ENCODE peak calls at places on chromosomes 2 and 18, in nine cellular contexts. R is NT2/D1; X is posterior cingulate gyrus; G is activated naive CD4-positive, alpha-beta T cell; T is A549; V is PC-9; J is M059J; A is HS-5; E is naive thymus-derived CD8-positive, alpha-beta T cell. P is an unnamed sample.

GRCh38 chr18:8513249-8513648 is 96.0 kb upstream of the RAB12 start:
- DNase-seq in X (no peak), J (no peak), V (no peak), R (no peak), A (no peak), G (no peak), T (no peak), E (no peak), P (no peak)

GRCh38 chr2:179860255-179861026 is 971 bp downstream of the ZNF385B start:
- DNase-seq in V (peak), G (no peak), J (no peak), R (no peak), A (no peak), E (no peak), X (peak), T (no peak), P (no peak)

GRCh38 chr18:55401638-55402191 is 186.3 kb downstream of the TCF4 start:
- DNase-seq in X (no peak), T (peak), G (no peak), A (no peak), R (peak), E (no peak), J (peak), V (no peak), P (no peak)

GRCh38 chr18:63439334-63439733 is 17.1 kb upstream of the VPS4B start:
- DNase-seq in J (peak), V (peak), G (peak), A (no peak), R (peak), X (peak), T (peak), E (peak), P (peak)

GRCh38 chr18:76679877-76680276 is 142.5 kb upstream of the ZNF236 start:
- DNase-seq in V (no peak), J (no peak), E (no peak), X (no peak), A (no peak), G (no peak), T (no peak), R (peak), P (no peak)

GRCh38 chr2:114857196-114857595 is 414.8 kb downstream of the DPP10 start:
- DNase-seq in V (no peak), A (no peak), X (no peak), E (no peak), G (no peak), J (no peak), T (no peak), R (no peak), P (no peak)

GRCh38 chr2:162974771-162975170 is 136.2 kb upstream of the KCNH7 start:
- DNase-seq in R (no peak), E (no peak), T (no peak), V (no peak), J (no peak), G (no peak), A (no peak), X (no peak), P (no peak)

GRCh38 chr2:2922156-2922555 is 455.5 kb downstream of the EIPR1 start:
- DNase-seq in X (no peak), J (no peak), V (no peak), A (no peak), G (no peak), T (no peak), E (no peak), R (no peak), P (no peak)

GRCh38 chr2:55985406-55985805 is 61.8 kb upstream of the EFEMP1 start:
- DNase-seq in T (no peak), J (no peak), E (no peak), V (no peak), R (no peak), A (no peak), G (no peak), X (no peak), P (no peak)

GRCh38 chr2:138094031-138094430 is 129.8 kb downstream of the HNMT start:
- DNase-seq in A (no peak), J (no peak), R (no peak), E (no peak), G (no peak), T (no peak), X (no peak), V (no peak), P (no peak)

GRCh38 chr18:45657357-45658335 is 42.4 kb downstream of the SLC14A2 start:
- DNase-seq in R (no peak), V (no peak), X (no peak), E (peak), G (no peak), J (peak), A (no peak), T (no peak), P (no peak)

GRCh38 chr2:86807121-86807461 is 16.4 kb upstream of the CD8A start:
- DNase-seq in E (no peak), J (no peak), X (no peak), A (no peak), R (no peak), T (no peak), V (no peak), G (no peak), P (no peak)

GRCh38 chr2:8627019-8627691 is 54.7 kb upstream of the ID2 start:
- DNase-seq in T (peak), V (no peak), J (no peak), G (no peak), E (no peak), X (no peak), R (no peak), A (no peak), P (no peak)

GRCh38 chr18:68638613-68639012 is 76.3 kb downstream of the TMX3 start:
- DNase-seq in T (no peak), G (no peak), A (no peak), R (no peak), E (no peak), J (no peak), X (no peak), V (no peak), P (no peak)

GRCh38 chr18:78192044-78192443 is 787.6 kb upstream of the SALL3 start:
- DNase-seq in G (no peak), A (no peak), T (no peak), X (peak), J (no peak), E (no peak), V (no peak), R (peak), P (no peak)

GRCh38 chr18:59155140-59155539 is 15.5 kb downstream of the SEC11C start:
- DNase-seq in R (no peak), G (no peak), E (no peak), X (no peak), J (peak), V (no peak), T (peak), A (peak), P (no peak)

GRCh38 chr2:47300609-47301276 is 102.2 kb upstream of the MSH2 start:
- DNase-seq in J (no peak), A (no peak), X (no peak), E (no peak), G (no peak), T (no peak), R (no peak), V (no peak), P (no peak)

GRCh38 chr2:227477291-227477690 is 5.3 kb downstream of the AGFG1 start:
- DNase-seq in J (no peak), E (no peak), R (no peak), G (no peak), X (no peak), A (no peak), T (no peak), V (no peak), P (no peak)

GRCh38 chr2:71669058-71669456 is 215.7 kb downstream of the DYSF start:
- DNase-seq in V (no peak), X (no peak), R (no peak), T (no peak), G (no peak), A (no peak), J (no peak), E (no peak), P (no peak)

GRCh38 chr2:64644240-64645013 is 9.3 kb downstream of the SERTAD2 start:
- DNase-seq in X (peak), G (no peak), R (peak), E (peak), J (no peak), T (peak), A (peak), V (peak), P (no peak)

GRCh38 chr2:71882949-71883472 is 264.7 kb downstream of the CYP26B1 start:
- DNase-seq in E (peak), G (no peak), X (peak), V (peak), A (peak), R (no peak), T (peak), J (peak), P (peak)

GRCh38 chr2:234840336-234840735 is 111.5 kb upstream of the SH3BP4 start:
- DNase-seq in X (no peak), J (peak), V (peak), G (no peak), E (no peak), A (peak), T (peak), R (peak), P (no peak)

GRCh38 chr2:102724553-102724952 is 37.3 kb upstream of the TMEM182 start:
- DNase-seq in R (no peak), T (no peak), V (no peak), E (no peak), X (no peak), J (no peak), G (no peak), A (no peak), P (no peak)

GRCh38 chr2:12556762-12557161 is 160.0 kb upstream of the TRIB2 start:
- DNase-seq in R (no peak), V (peak), J (peak), G (no peak), X (no peak), T (peak), E (no peak), A (no peak), P (no peak)

GRCh38 chr2:199457147-199458016 is at the start of gene SATB2:
- DNase-seq in G (no peak), T (peak), V (peak), X (no peak), R (no peak), A (no peak), E (no peak), J (peak), P (no peak)

GRCh38 chr18:58241877-58242276 is 197.9 kb downstream of the NEDD4L start:
- DNase-seq in V (no peak), X (no peak), R (no peak), A (peak), G (no peak), J (peak), E (no peak), T (no peak), P (no peak)

GRCh38 chr18:57251747-57252146 is 100.6 kb upstream of the ST8SIA3 start:
- DNase-seq in G (no peak), J (no peak), X (no peak), A (no peak), E (no peak), R (no peak), T (no peak), V (no peak), P (no peak)

GRCh38 chr2:159671047-159671446 is 41.3 kb upstream of the MARCHF7 start:
- DNase-seq in T (no peak), J (no peak), R (no peak), V (no peak), A (no peak), G (no peak), X (no peak), E (no peak), P (no peak)

GRCh38 chr2:171964328-171964727 is 35.4 kb upstream of the METAP1D start:
- DNase-seq in V (no peak), T (no peak), G (no peak), X (no peak), A (no peak), E (no peak), J (no peak), R (no peak), P (no peak)

P was measured in CMK.